ENCODE peak calls at places on chromosomes 3 and 15, in nine cellular contexts. One of them, this sample, is unnamed.

GRCh38 chr15:93028111-93028631 is 60.8 kb downstream of the RGMA start:
- DNase-seq in SK-N-SH: no peak
- DNase-seq in neural progenitor cell: no peak
- DNase-seq in OCI-LY7: no peak
- DNase-seq in GM23338: no peak
- DNase-seq in HCT116: no peak
- DNase-seq in PC-3: no peak
- DNase-seq in hepatocyte: no peak
- DNase-seq in MM.1S: no peak
- DNase-seq in this sample: peak

GRCh38 chr3:27326211-27326948 is 42.8 kb downstream of the NEK10 start:
- DNase-seq in SK-N-SH: no peak
- DNase-seq in MM.1S: no peak
- DNase-seq in GM23338: no peak
- DNase-seq in PC-3: peak
- DNase-seq in hepatocyte: peak
- DNase-seq in neural progenitor cell: no peak
- DNase-seq in OCI-LY7: no peak
- DNase-seq in HCT116: no peak
- DNase-seq in this sample: peak

GRCh38 chr3:191521055-191521454 is 60.1 kb downstream of the PYDC2 start:
- DNase-seq in neural progenitor cell: no peak
- DNase-seq in SK-N-SH: no peak
- DNase-seq in HCT116: no peak
- DNase-seq in GM23338: no peak
- DNase-seq in MM.1S: no peak
- DNase-seq in OCI-LY7: no peak
- DNase-seq in hepatocyte: no peak
- DNase-seq in PC-3: no peak
- DNase-seq in this sample: no peak

GRCh38 chr15:88805031-88805780 is 2.0 kb downstream of the ACAN start:
- DNase-seq in neural progenitor cell: no peak
- DNase-seq in hepatocyte: no peak
- DNase-seq in PC-3: no peak
- DNase-seq in MM.1S: peak
- DNase-seq in OCI-LY7: peak
- DNase-seq in SK-N-SH: no peak
- DNase-seq in GM23338: no peak
- DNase-seq in HCT116: no peak
- DNase-seq in this sample: no peak

GRCh38 chr15:101391981-101392566 is 97.0 kb upstream of the SNRPA1 start:
- DNase-seq in PC-3: peak
- DNase-seq in hepatocyte: no peak
- DNase-seq in neural progenitor cell: no peak
- DNase-seq in SK-N-SH: no peak
- DNase-seq in HCT116: no peak
- DNase-seq in MM.1S: peak
- DNase-seq in OCI-LY7: no peak
- DNase-seq in GM23338: no peak
- DNase-seq in this sample: no peak

GRCh38 chr3:141255864-141256263 is 24.2 kb downstream of the PXYLP1 start:
- DNase-seq in SK-N-SH: no peak
- DNase-seq in MM.1S: no peak
- DNase-seq in HCT116: no peak
- DNase-seq in PC-3: no peak
- DNase-seq in OCI-LY7: no peak
- DNase-seq in GM23338: peak
- DNase-seq in hepatocyte: no peak
- DNase-seq in neural progenitor cell: peak
- DNase-seq in this sample: peak

GRCh38 chr15:65962187-65962586 is 92.9 kb downstream of the RAB11A start:
- DNase-seq in MM.1S: no peak
- DNase-seq in OCI-LY7: no peak
- DNase-seq in neural progenitor cell: no peak
- DNase-seq in PC-3: peak
- DNase-seq in HCT116: no peak
- DNase-seq in GM23338: no peak
- DNase-seq in SK-N-SH: no peak
- DNase-seq in hepatocyte: no peak
- DNase-seq in this sample: no peak

GRCh38 chr3:125679258-125679657 is 84.0 kb upstream of the OSBPL11 start:
- DNase-seq in SK-N-SH: no peak
- DNase-seq in PC-3: no peak
- DNase-seq in hepatocyte: no peak
- DNase-seq in MM.1S: no peak
- DNase-seq in GM23338: peak
- DNase-seq in OCI-LY7: no peak
- DNase-seq in HCT116: no peak
- DNase-seq in neural progenitor cell: no peak
- DNase-seq in this sample: no peak

GRCh38 chr3:183307749-183308148 is 54.7 kb downstream of the B3GNT5 start:
- DNase-seq in SK-N-SH: no peak
- DNase-seq in OCI-LY7: no peak
- DNase-seq in neural progenitor cell: no peak
- DNase-seq in GM23338: no peak
- DNase-seq in PC-3: no peak
- DNase-seq in hepatocyte: peak
- DNase-seq in HCT116: no peak
- DNase-seq in MM.1S: no peak
- DNase-seq in this sample: no peak

GRCh38 chr3:13714251-13714916 is 165.5 kb downstream of the FBLN2 start:
- DNase-seq in PC-3: no peak
- DNase-seq in HCT116: no peak
- DNase-seq in SK-N-SH: no peak
- DNase-seq in GM23338: no peak
- DNase-seq in hepatocyte: peak
- DNase-seq in OCI-LY7: no peak
- DNase-seq in MM.1S: no peak
- DNase-seq in neural progenitor cell: no peak
- DNase-seq in this sample: no peak

GRCh38 chr3:62445267-62445666 is 71.9 kb upstream of the FEZF2 start:
- DNase-seq in MM.1S: peak
- DNase-seq in HCT116: no peak
- DNase-seq in hepatocyte: peak
- DNase-seq in GM23338: peak
- DNase-seq in PC-3: no peak
- DNase-seq in SK-N-SH: no peak
- DNase-seq in OCI-LY7: peak
- DNase-seq in neural progenitor cell: no peak
- DNase-seq in this sample: peak

GRCh38 chr3:167691366-167691765 is 37.6 kb upstream of the WDR49 start:
- DNase-seq in OCI-LY7: peak
- DNase-seq in SK-N-SH: no peak
- DNase-seq in PC-3: no peak
- DNase-seq in HCT116: no peak
- DNase-seq in hepatocyte: no peak
- DNase-seq in neural progenitor cell: no peak
- DNase-seq in MM.1S: peak
- DNase-seq in GM23338: no peak
- DNase-seq in this sample: no peak

GRCh38 chr3:110733045-110733444 is 338.6 kb upstream of the NECTIN3 start:
- DNase-seq in OCI-LY7: no peak
- DNase-seq in HCT116: no peak
- DNase-seq in GM23338: no peak
- DNase-seq in MM.1S: peak
- DNase-seq in hepatocyte: no peak
- DNase-seq in neural progenitor cell: no peak
- DNase-seq in PC-3: no peak
- DNase-seq in SK-N-SH: no peak
- DNase-seq in this sample: no peak

GRCh38 chr15:80549191-80549590 is 145.0 kb downstream of the ARNT2 start:
- DNase-seq in SK-N-SH: no peak
- DNase-seq in HCT116: no peak
- DNase-seq in MM.1S: no peak
- DNase-seq in neural progenitor cell: no peak
- DNase-seq in GM23338: no peak
- DNase-seq in PC-3: peak
- DNase-seq in hepatocyte: no peak
- DNase-seq in OCI-LY7: no peak
- DNase-seq in this sample: peak

GRCh38 chr15:53307952-53308624 is 451.4 kb downstream of the WDR72 start:
- DNase-seq in HCT116: no peak
- DNase-seq in neural progenitor cell: no peak
- DNase-seq in OCI-LY7: no peak
- DNase-seq in MM.1S: no peak
- DNase-seq in PC-3: peak
- DNase-seq in SK-N-SH: no peak
- DNase-seq in GM23338: peak
- DNase-seq in hepatocyte: no peak
- DNase-seq in this sample: no peak

GRCh38 chr3:141477224-141477623 is 9.6 kb upstream of the RASA2 start:
- DNase-seq in hepatocyte: peak
- DNase-seq in neural progenitor cell: no peak
- DNase-seq in SK-N-SH: no peak
- DNase-seq in MM.1S: no peak
- DNase-seq in OCI-LY7: no peak
- DNase-seq in GM23338: no peak
- DNase-seq in HCT116: no peak
- DNase-seq in PC-3: peak
- DNase-seq in this sample: peak

GRCh38 chr3:24287728-24288450 is 206.8 kb downstream of the THRB start:
- DNase-seq in HCT116: no peak
- DNase-seq in GM23338: no peak
- DNase-seq in neural progenitor cell: no peak
- DNase-seq in OCI-LY7: no peak
- DNase-seq in SK-N-SH: no peak
- DNase-seq in PC-3: no peak
- DNase-seq in hepatocyte: no peak
- DNase-seq in MM.1S: no peak
- DNase-seq in this sample: no peak

GRCh38 chr3:4898454-4899313 is 80.6 kb upstream of the BHLHE40 start:
- DNase-seq in SK-N-SH: no peak
- DNase-seq in GM23338: no peak
- DNase-seq in PC-3: peak
- DNase-seq in HCT116: peak
- DNase-seq in MM.1S: no peak
- DNase-seq in hepatocyte: no peak
- DNase-seq in neural progenitor cell: no peak
- DNase-seq in OCI-LY7: no peak
- DNase-seq in this sample: peak

GRCh38 chr3:4895848-4896247 is 83.4 kb upstream of the BHLHE40 start:
- DNase-seq in MM.1S: no peak
- DNase-seq in HCT116: no peak
- DNase-seq in OCI-LY7: no peak
- DNase-seq in hepatocyte: no peak
- DNase-seq in neural progenitor cell: no peak
- DNase-seq in GM23338: no peak
- DNase-seq in SK-N-SH: no peak
- DNase-seq in PC-3: no peak
- DNase-seq in this sample: peak

GRCh38 chr3:4900298-4900697 is 78.9 kb upstream of the BHLHE40 start:
- DNase-seq in HCT116: no peak
- DNase-seq in neural progenitor cell: no peak
- DNase-seq in OCI-LY7: no peak
- DNase-seq in PC-3: no peak
- DNase-seq in hepatocyte: no peak
- DNase-seq in MM.1S: no peak
- DNase-seq in GM23338: no peak
- DNase-seq in SK-N-SH: no peak
- DNase-seq in this sample: no peak

GRCh38 chr3:4897765-4898453 is 81.3 kb upstream of the BHLHE40 start:
- DNase-seq in MM.1S: no peak
- DNase-seq in hepatocyte: no peak
- DNase-seq in SK-N-SH: no peak
- DNase-seq in HCT116: no peak
- DNase-seq in GM23338: no peak
- DNase-seq in OCI-LY7: no peak
- DNase-seq in PC-3: no peak
- DNase-seq in neural progenitor cell: no peak
- DNase-seq in this sample: peak

DNA sequence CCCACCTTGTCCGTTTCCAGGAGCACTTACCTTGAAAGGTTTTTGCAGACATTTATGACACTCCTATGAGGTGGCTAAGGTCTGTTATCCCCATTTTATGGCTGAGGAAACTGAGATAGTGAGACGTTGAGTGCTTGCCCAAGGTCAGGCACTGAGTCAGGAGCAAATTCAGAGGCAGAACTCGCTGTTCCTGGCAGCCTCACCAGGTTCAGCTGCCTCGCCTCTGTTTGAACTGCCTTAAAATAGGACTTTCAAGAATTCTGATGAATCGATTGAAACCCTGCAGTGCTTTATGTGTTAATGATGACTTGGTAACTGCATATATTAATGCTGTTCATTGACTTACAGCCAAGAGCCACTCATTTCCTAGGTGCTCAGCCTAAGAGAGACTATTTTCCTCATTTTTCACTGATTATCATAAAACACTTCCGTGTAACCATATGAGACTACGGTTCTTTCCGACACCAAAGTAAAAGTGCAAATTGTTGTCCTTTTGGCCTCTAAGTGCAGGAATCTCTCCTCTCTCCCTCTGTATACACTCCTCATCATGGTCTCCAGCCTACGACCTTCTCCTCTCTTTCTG is 79.5 kb upstream of the BHLHE40 start:
- DNase-seq in PC-3: peak
- DNase-seq in SK-N-SH: no peak
- DNase-seq in OCI-LY7: no peak
- DNase-seq in HCT116: no peak
- DNase-seq in hepatocyte: no peak
- DNase-seq in GM23338: no peak
- DNase-seq in MM.1S: no peak
- DNase-seq in neural progenitor cell: no peak
- DNase-seq in this sample: no peak
- H3K4me3 ChIP-seq in PC-3: no peak
- H3K4me3 ChIP-seq in SK-N-SH: no peak
- H3K4me3 ChIP-seq in OCI-LY7: no peak
- H3K4me3 ChIP-seq in HCT116: no peak
- H3K4me3 ChIP-seq in hepatocyte: no peak
- H3K4me3 ChIP-seq in GM23338: no peak
- H3K4me3 ChIP-seq in MM.1S: no peak
- H3K4me3 ChIP-seq in neural progenitor cell: no peak
- H3K4me3 ChIP-seq in this sample: no peak

GRCh38 chr15:29925227-29926082 is 103.2 kb upstream of the TJP1 start:
- DNase-seq in neural progenitor cell: peak
- DNase-seq in OCI-LY7: peak
- DNase-seq in HCT116: peak
- DNase-seq in PC-3: peak
- DNase-seq in hepatocyte: peak
- DNase-seq in SK-N-SH: peak
- DNase-seq in MM.1S: peak
- DNase-seq in GM23338: peak
- DNase-seq in this sample: peak
- TF ChIP-seq EZH2phosphoT487 in neural progenitor cell: no peak
- TF ChIP-seq EZH2phosphoT487 in OCI-LY7: no peak
- TF ChIP-seq EZH2phosphoT487 in HCT116: no peak
- TF ChIP-seq EZH2phosphoT487 in PC-3: no peak
- TF ChIP-seq EZH2phosphoT487 in hepatocyte: no peak
- TF ChIP-seq EZH2phosphoT487 in SK-N-SH: no peak
- TF ChIP-seq EZH2phosphoT487 in MM.1S: no peak
- TF ChIP-seq EZH2phosphoT487 in GM23338: no peak
- TF ChIP-seq EZH2phosphoT487 in this sample: no peak

GRCh38 chr3:46261926-46262594 is 19.8 kb downstream of the CCR3 start:
- DNase-seq in MM.1S: peak
- DNase-seq in PC-3: no peak
- DNase-seq in GM23338: no peak
- DNase-seq in SK-N-SH: no peak
- DNase-seq in neural progenitor cell: no peak
- DNase-seq in OCI-LY7: no peak
- DNase-seq in HCT116: no peak
- DNase-seq in hepatocyte: no peak
- DNase-seq in this sample: peak
- H3K4me3 ChIP-seq in MM.1S: peak
- H3K4me3 ChIP-seq in PC-3: no peak
- H3K4me3 ChIP-seq in GM23338: no peak
- H3K4me3 ChIP-seq in SK-N-SH: peak
- H3K4me3 ChIP-seq in neural progenitor cell: no peak
- H3K4me3 ChIP-seq in OCI-LY7: no peak
- H3K4me3 ChIP-seq in HCT116: no peak
- H3K4me3 ChIP-seq in hepatocyte: no peak
- H3K4me3 ChIP-seq in this sample: no peak

GRCh38 chr3:188863999-188864406 is 307.8 kb upstream of the TPRG1 start:
- DNase-seq in PC-3: no peak
- DNase-seq in GM23338: no peak
- DNase-seq in neural progenitor cell: no peak
- DNase-seq in SK-N-SH: no peak
- DNase-seq in MM.1S: no peak
- DNase-seq in hepatocyte: no peak
- DNase-seq in OCI-LY7: no peak
- DNase-seq in HCT116: no peak
- DNase-seq in this sample: peak
- TF ChIP-seq EZH2phosphoT487 in PC-3: no peak
- TF ChIP-seq EZH2phosphoT487 in GM23338: no peak
- TF ChIP-seq EZH2phosphoT487 in neural progenitor cell: no peak
- TF ChIP-seq EZH2phosphoT487 in SK-N-SH: no peak
- TF ChIP-seq EZH2phosphoT487 in MM.1S: no peak
- TF ChIP-seq EZH2phosphoT487 in hepatocyte: no peak
- TF ChIP-seq EZH2phosphoT487 in OCI-LY7: no peak
- TF ChIP-seq EZH2phosphoT487 in HCT116: no peak
- TF ChIP-seq EZH2phosphoT487 in this sample: peak